ENCODE peak calls at places on chromosomes 11 and 22, in five cellular contexts. One of them, this sample, is unnamed.

GRCh38 chr11:8709002-8709672 is 26.5 kb downstream of the RPL27A start:
- DNase-seq in adrenal gland: peak; percentile 66
- DNase-seq in ovary: peak; percentile 89
- DNase-seq in AG04450: peak; percentile 94
- DNase-seq in tibial artery: peak; percentile 99
- DNase-seq in this sample: peak; percentile 96

GRCh38 chr11:45163956-45164575 is 17.6 kb downstream of the PRDM11 start:
- DNase-seq in adrenal gland: no peak
- DNase-seq in ovary: no peak
- DNase-seq in AG04450: no peak
- DNase-seq in tibial artery: peak; percentile 38
- DNase-seq in this sample: no peak

GRCh38 chr11:131498631-131499053 is 128.2 kb downstream of the NTM start:
- DNase-seq in adrenal gland: no peak
- DNase-seq in ovary: no peak
- DNase-seq in AG04450: no peak
- DNase-seq in tibial artery: no peak
- DNase-seq in this sample: no peak

GRCh38 chr11:77062924-77063323 is 3.8 kb upstream of the CAPN5 start:
- DNase-seq in adrenal gland: no peak
- DNase-seq in ovary: no peak
- DNase-seq in AG04450: no peak
- DNase-seq in tibial artery: no peak
- DNase-seq in this sample: no peak

GRCh38 chr22:39634530-39635399 is 64.2 kb downstream of the CACNA1I start:
- DNase-seq in adrenal gland: peak; percentile 85
- DNase-seq in ovary: no peak
- DNase-seq in AG04450: peak; percentile 70
- DNase-seq in tibial artery: no peak
- DNase-seq in this sample: peak; percentile 6

GRCh38 chr22:33274214-33274828 is 216.1 kb upstream of the SYN3 start:
- DNase-seq in adrenal gland: peak; percentile 19
- DNase-seq in ovary: no peak
- DNase-seq in AG04450: no peak
- DNase-seq in tibial artery: no peak
- DNase-seq in this sample: no peak

GRCh38 chr11:66580803-66581202 is 12.1 kb downstream of the CCDC87 start:
- DNase-seq in adrenal gland: no peak
- DNase-seq in ovary: no peak
- DNase-seq in AG04450: no peak
- DNase-seq in tibial artery: no peak
- DNase-seq in this sample: no peak

GRCh38 chr11:67347964-67348749 is 5.2 kb downstream of the POLD4 start:
- DNase-seq in adrenal gland: no peak
- DNase-seq in ovary: no peak
- DNase-seq in AG04450: no peak
- DNase-seq in tibial artery: peak; percentile 7
- DNase-seq in this sample: no peak

GRCh38 chr11:100890779-100891178 is 203.7 kb downstream of the ARHGAP42 start:
- DNase-seq in adrenal gland: no peak
- DNase-seq in ovary: no peak
- DNase-seq in AG04450: peak; percentile 94
- DNase-seq in tibial artery: no peak
- DNase-seq in this sample: peak; percentile 87

GRCh38 chr11:101096036-101096704 is 33.4 kb downstream of the PGR start:
- DNase-seq in adrenal gland: peak; percentile 27
- DNase-seq in ovary: peak; percentile 28
- DNase-seq in AG04450: no peak
- DNase-seq in tibial artery: no peak
- DNase-seq in this sample: no peak

GRCh38 chr11:68018730-68019190 is 8.6 kb downstream of the ALDH3B1 start:
- DNase-seq in adrenal gland: no peak
- DNase-seq in ovary: no peak
- DNase-seq in AG04450: no peak
- DNase-seq in tibial artery: no peak
- DNase-seq in this sample: no peak

GRCh38 chr22:33335611-33336279 is 277.6 kb upstream of the SYN3 start:
- DNase-seq in adrenal gland: no peak
- DNase-seq in ovary: no peak
- DNase-seq in AG04450: no peak
- DNase-seq in tibial artery: no peak
- DNase-seq in this sample: no peak

GRCh38 chr11:15127341-15127740 is 12.6 kb downstream of the INSC start:
- DNase-seq in adrenal gland: no peak
- DNase-seq in ovary: no peak
- DNase-seq in AG04450: no peak
- DNase-seq in tibial artery: no peak
- DNase-seq in this sample: no peak

GRCh38 chr11:111370902-111371578 is 8.0 kb downstream of the POU2AF1 start:
- DNase-seq in adrenal gland: no peak
- DNase-seq in ovary: no peak
- DNase-seq in AG04450: no peak
- DNase-seq in tibial artery: no peak
- DNase-seq in this sample: no peak

GRCh38 chr22:38788846-38789245 is 5.1 kb downstream of the DNAL4 start:
- DNase-seq in adrenal gland: no peak
- DNase-seq in ovary: no peak
- DNase-seq in AG04450: no peak
- DNase-seq in tibial artery: no peak
- DNase-seq in this sample: no peak

GRCh38 chr11:118522571-118523072 is 4.7 kb upstream of the TTC36 start:
- DNase-seq in adrenal gland: no peak
- DNase-seq in ovary: no peak
- DNase-seq in AG04450: no peak
- DNase-seq in tibial artery: no peak
- DNase-seq in this sample: no peak

GRCh38 chr11:124441519-124441918 is 4.0 kb downstream of the OR8B8 start:
- DNase-seq in adrenal gland: no peak
- DNase-seq in ovary: no peak
- DNase-seq in AG04450: no peak
- DNase-seq in tibial artery: no peak
- DNase-seq in this sample: no peak

GRCh38 chr11:17391493-17392355 is 3.3 kb upstream of the KCNJ11 start:
- DNase-seq in adrenal gland: no peak
- DNase-seq in ovary: no peak
- DNase-seq in AG04450: no peak
- DNase-seq in tibial artery: no peak
- DNase-seq in this sample: no peak

GRCh38 chr11:19728436-19728835 is 15.8 kb downstream of the NAV2 start:
- DNase-seq in adrenal gland: no peak
- DNase-seq in ovary: no peak
- DNase-seq in AG04450: peak; percentile 50
- DNase-seq in tibial artery: peak; percentile 75
- DNase-seq in this sample: peak; percentile 39

GRCh38 chr22:29167032-29167911 is 38.4 kb upstream of the EMID1 start:
- DNase-seq in adrenal gland: no peak
- DNase-seq in ovary: no peak
- DNase-seq in AG04450: no peak
- DNase-seq in tibial artery: peak; percentile 56
- DNase-seq in this sample: no peak

GRCh38 chr22:25159028-25159427 is 40.6 kb upstream of the CRYBB3 start:
- DNase-seq in adrenal gland: peak; percentile 63
- DNase-seq in ovary: no peak
- DNase-seq in AG04450: no peak
- DNase-seq in tibial artery: no peak
- DNase-seq in this sample: no peak

DNA sequence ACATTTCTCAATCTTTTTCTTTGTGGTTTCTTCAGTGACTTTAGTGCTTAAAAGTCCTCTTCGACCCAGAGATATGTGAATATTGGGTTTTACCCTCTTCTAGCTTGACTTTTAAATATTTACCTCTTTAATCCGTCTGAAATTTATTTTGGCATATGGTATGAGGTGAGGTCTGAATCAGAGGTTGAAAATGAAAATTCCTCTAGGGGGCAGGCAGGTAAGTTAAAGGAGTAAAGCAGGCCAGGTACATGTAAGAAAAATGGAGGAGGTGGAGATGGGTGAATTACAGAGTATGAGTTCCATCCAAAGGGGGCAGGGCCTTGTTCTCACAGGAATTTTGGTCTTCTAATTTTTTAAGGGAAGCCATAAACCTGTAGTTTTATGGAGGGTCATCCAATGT is 263.8 kb upstream of the NARS2 start:
- DNase-seq in adrenal gland: no peak
- DNase-seq in ovary: no peak
- DNase-seq in AG04450: no peak
- DNase-seq in tibial artery: no peak
- DNase-seq in this sample: no peak
- TF ChIP-seq CTCF in adrenal gland: no peak
- TF ChIP-seq CTCF in ovary: no peak
- TF ChIP-seq CTCF in AG04450: no peak
- TF ChIP-seq CTCF in tibial artery: no peak
- TF ChIP-seq CTCF in this sample: no peak

GRCh38 chr11:121727942-121728341 is 275.2 kb upstream of the SORL1-AS1 start:
- DNase-seq in adrenal gland: no peak
- DNase-seq in ovary: no peak
- DNase-seq in AG04450: no peak
- DNase-seq in tibial artery: no peak
- DNase-seq in this sample: no peak

GRCh38 chr11:121723261-121723741 is 270.5 kb upstream of the SORL1-AS1 start:
- DNase-seq in adrenal gland: no peak
- DNase-seq in ovary: peak; percentile 62
- DNase-seq in AG04450: no peak
- DNase-seq in tibial artery: peak; percentile 67
- DNase-seq in this sample: no peak

GRCh38 chr11:121721961-121722360 is 269.2 kb upstream of the SORL1-AS1 start:
- DNase-seq in adrenal gland: no peak
- DNase-seq in ovary: no peak
- DNase-seq in AG04450: no peak
- DNase-seq in tibial artery: no peak
- DNase-seq in this sample: no peak

GRCh38 chr11:121721448-121721847 is 268.7 kb upstream of the SORL1-AS1 start:
- DNase-seq in adrenal gland: no peak
- DNase-seq in ovary: no peak
- DNase-seq in AG04450: no peak
- DNase-seq in tibial artery: no peak
- DNase-seq in this sample: no peak

DNA sequence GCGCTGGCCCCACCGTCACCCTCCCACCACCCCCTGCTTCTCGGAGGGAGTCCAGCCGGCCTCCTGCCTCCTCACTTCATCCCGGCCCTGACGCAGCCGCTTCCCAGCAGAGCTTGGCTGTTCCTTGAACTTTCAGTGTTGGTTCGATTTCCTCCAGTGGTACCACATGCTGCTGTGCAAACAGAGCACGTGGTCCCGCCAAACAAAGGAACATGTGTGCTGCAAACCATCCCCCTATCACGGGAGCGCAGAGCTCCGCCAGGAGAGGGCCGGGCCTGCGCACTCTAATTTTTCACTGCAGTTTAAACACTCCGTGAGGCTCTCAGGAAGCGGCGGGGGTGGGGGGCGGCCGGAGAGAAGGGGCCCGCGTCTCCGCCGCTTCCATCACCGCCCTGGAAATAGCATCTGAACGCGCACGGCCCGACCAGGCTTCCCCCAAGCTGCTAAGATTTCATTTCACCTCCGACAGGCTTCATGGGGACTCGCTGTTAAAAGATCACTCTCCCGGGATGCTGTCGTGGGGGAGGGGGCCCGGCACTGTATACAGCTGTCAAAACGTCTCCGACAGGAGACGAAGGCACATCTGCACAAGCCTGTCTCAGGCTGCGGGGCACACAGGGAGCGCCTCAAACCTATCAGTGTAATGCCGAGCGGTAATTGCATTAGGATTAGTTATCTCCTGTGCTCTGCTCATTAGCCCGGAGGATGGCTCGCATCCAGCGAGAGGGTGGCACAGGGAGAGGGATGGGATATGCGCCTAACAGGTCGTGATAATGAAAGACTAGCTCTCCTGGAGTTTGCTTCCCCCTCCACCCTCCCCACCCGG is 269.9 kb upstream of the SORL1-AS1 start:
- DNase-seq in adrenal gland: peak; percentile 66
- DNase-seq in ovary: peak; percentile 94
- DNase-seq in AG04450: peak; percentile 76
- DNase-seq in tibial artery: peak; percentile 96
- DNase-seq in this sample: peak; percentile 42
- TF ChIP-seq CTCF in adrenal gland: no peak
- TF ChIP-seq CTCF in ovary: peak; percentile 35
- TF ChIP-seq CTCF in AG04450: no peak
- TF ChIP-seq CTCF in tibial artery: peak; percentile 23
- TF ChIP-seq CTCF in this sample: peak; percentile 19

GRCh38 chr11:2173150-2173693 is 1.6 kb upstream of the TH start:
- DNase-seq in adrenal gland: no peak
- DNase-seq in ovary: no peak
- DNase-seq in AG04450: no peak
- DNase-seq in tibial artery: no peak
- DNase-seq in this sample: no peak
- TF ChIP-seq CTCF in adrenal gland: no peak
- TF ChIP-seq CTCF in ovary: no peak
- TF ChIP-seq CTCF in AG04450: peak; percentile 37
- TF ChIP-seq CTCF in tibial artery: no peak
- TF ChIP-seq CTCF in this sample: peak; percentile 60

GRCh38 chr22:20083891-20084546 is 4.0 kb downstream of the DGCR8 start:
- DNase-seq in adrenal gland: no peak
- DNase-seq in ovary: no peak
- DNase-seq in AG04450: no peak
- DNase-seq in tibial artery: peak; percentile 24
- DNase-seq in this sample: no peak

GRCh38 chr22:20085651-20086050 is 5.6 kb downstream of the DGCR8 start:
- DNase-seq in adrenal gland: no peak
- DNase-seq in ovary: no peak
- DNase-seq in AG04450: no peak
- DNase-seq in tibial artery: peak; percentile 35
- DNase-seq in this sample: no peak

GRCh38 chr22:20083157-20083890 is 3.3 kb downstream of the DGCR8 start:
- DNase-seq in adrenal gland: no peak
- DNase-seq in ovary: no peak
- DNase-seq in AG04450: no peak
- DNase-seq in tibial artery: peak; percentile 24
- DNase-seq in this sample: no peak

GRCh38 chr22:20086101-20086599 is 6.1 kb downstream of the DGCR8 start:
- DNase-seq in adrenal gland: no peak
- DNase-seq in ovary: no peak
- DNase-seq in AG04450: no peak
- DNase-seq in tibial artery: peak; percentile 41
- DNase-seq in this sample: no peak

DNA sequence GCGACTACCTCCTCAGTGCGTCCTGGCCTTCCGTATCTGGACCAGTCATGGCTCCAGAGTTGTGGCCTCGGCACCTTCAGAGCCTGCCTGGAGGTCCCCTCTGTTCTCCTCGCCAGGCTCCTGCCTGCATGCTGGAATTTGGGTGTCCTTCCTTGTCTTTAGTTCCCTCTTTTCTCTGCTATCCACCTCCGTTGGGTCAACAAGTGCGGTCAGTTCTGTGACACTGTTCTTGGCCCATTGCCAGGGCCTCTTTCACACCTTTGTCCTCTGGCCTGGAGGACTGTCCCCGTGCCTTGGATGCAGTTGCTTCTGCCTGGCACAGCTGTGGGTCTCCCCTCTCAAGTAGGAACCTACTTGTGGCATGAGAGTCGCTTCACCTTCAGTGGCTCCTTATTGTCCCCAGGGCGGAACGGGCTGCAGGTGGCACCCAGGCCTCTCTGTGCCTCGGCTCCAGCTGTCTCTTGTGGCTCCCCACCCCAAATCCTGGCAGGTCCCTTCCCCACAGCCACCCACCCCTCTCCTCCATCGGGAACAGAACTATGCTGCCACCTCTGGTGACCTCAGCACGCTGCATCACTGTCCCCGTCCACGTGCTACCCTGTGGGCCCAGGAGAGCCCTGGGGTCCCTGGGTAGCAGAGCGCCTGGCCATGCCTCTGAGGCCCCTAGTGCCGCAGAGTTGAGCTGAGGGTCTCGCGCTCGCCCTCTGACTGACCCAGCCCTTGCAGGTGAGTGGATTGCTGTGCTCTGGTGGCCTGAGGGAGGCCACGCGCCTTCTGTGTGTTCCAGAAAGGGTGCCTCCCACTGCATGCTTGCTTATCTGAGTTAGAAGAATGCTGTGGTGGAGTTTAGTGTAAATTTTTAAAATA is 4.7 kb downstream of the DGCR8 start:
- DNase-seq in adrenal gland: no peak
- DNase-seq in ovary: no peak
- DNase-seq in AG04450: no peak
- DNase-seq in tibial artery: peak; percentile 55
- DNase-seq in this sample: no peak
- TF ChIP-seq CTCF in adrenal gland: peak; percentile 13
- TF ChIP-seq CTCF in ovary: no peak
- TF ChIP-seq CTCF in AG04450: peak; percentile 39
- TF ChIP-seq CTCF in tibial artery: no peak
- TF ChIP-seq CTCF in this sample: peak; percentile 37